ENCODE peak calls at places on chromosomes 3 and 15, in six cellular contexts. A is mammary epithelial cell, S is GM23248, K is neural progenitor cell, R is endothelial cell of umbilical vein, Y is fibroblast of lung. H is an unnamed sample.

GRCh38 chr3:105366302-105367062 is at the start of gene ALCAM:
- DNase-seq in Y (peak), K (peak), S (peak), A (peak), R (peak), H (peak)

GRCh38 chr3:108838411-108838810 is 15.8 kb downstream of the TRAT1 start:
- DNase-seq in R (no peak), A (no peak), Y (no peak), K (no peak), S (no peak), H (no peak)

GRCh38 chr3:38650248-38650940 is 907 bp upstream of the SCN5A start:
- DNase-seq in S (peak), A (no peak), Y (no peak), R (peak), K (no peak), H (no peak)

GRCh38 chr15:66430627-66431026 is 43.9 kb downstream of the MAP2K1 start:
- DNase-seq in A (no peak), Y (no peak), R (no peak), S (no peak), K (no peak), H (no peak)

GRCh38 chr3:124044961-124045360 is 53.0 kb upstream of the ROPN1 start:
- DNase-seq in A (no peak), R (no peak), Y (no peak), K (no peak), S (no peak), H (no peak)

GRCh38 chr15:64507293-64507802 is 47.0 kb downstream of the ZNF609 start:
- DNase-seq in S (peak), R (peak), A (peak), K (peak), Y (peak), H (no peak)

GRCh38 chr3:140290105-140290504 is 355.1 kb downstream of the CLSTN2 start:
- DNase-seq in R (no peak), K (no peak), S (peak), Y (no peak), A (peak), H (no peak)

GRCh38 chr3:59469948-59470723 is 420.3 kb upstream of the CFAP20DC start:
- DNase-seq in Y (peak), K (no peak), A (peak), S (peak), R (no peak), H (peak)

GRCh38 chr3:134650431-134651346 is at the start of gene KY:
- DNase-seq in A (peak), Y (peak), S (peak), K (peak), R (no peak), H (peak)

GRCh38 chr3:56801597-56802410 is at the start of gene ARHGEF3:
- DNase-seq in K (peak), R (peak), A (peak), Y (peak), S (peak), H (peak)

GRCh38 chr3:158773845-158774542 is 27.9 kb upstream of the MFSD1 start:
- DNase-seq in S (no peak), A (peak), R (no peak), Y (peak), K (no peak), H (no peak)

GRCh38 chr3:26753109-26753508 is 130.5 kb downstream of the LRRC3B start:
- DNase-seq in A (no peak), S (no peak), K (no peak), R (no peak), Y (no peak), H (no peak)

GRCh38 chr3:133506215-133506901 is 67.1 kb upstream of the CDV3 start:
- DNase-seq in R (peak), Y (no peak), K (no peak), S (no peak), A (no peak), H (peak)

GRCh38 chr3:135513106-135514063 is 452.1 kb upstream of the PPP2R3A start:
- DNase-seq in A (peak), R (no peak), S (peak), Y (peak), K (no peak), H (peak)

GRCh38 chr3:28099296-28099695 is 142.1 kb upstream of the CMC1 start:
- DNase-seq in Y (no peak), R (no peak), S (no peak), A (no peak), K (no peak), H (no peak)

GRCh38 chr3:37980477-37981347 is 9.9 kb upstream of the VILL start:
- DNase-seq in Y (no peak), A (no peak), S (no peak), K (no peak), R (no peak), H (no peak)

GRCh38 chr3:59463253-59463652 is 413.4 kb upstream of the CFAP20DC start:
- DNase-seq in Y (no peak), S (no peak), A (no peak), R (no peak), K (no peak), H (no peak)

GRCh38 chr3:126880898-126881297 is 102.0 kb upstream of the PLXNA1 start:
- DNase-seq in R (no peak), A (no peak), K (no peak), Y (no peak), S (no peak), H (no peak)

GRCh38 chr3:152438181-152438580 is 169.5 kb downstream of the MBNL1 start:
- DNase-seq in A (no peak), R (no peak), S (no peak), K (no peak), Y (no peak), H (no peak)

GRCh38 chr3:42771271-42771670 is 1.8 kb downstream of the CCDC13 start:
- DNase-seq in Y (no peak), A (peak), S (no peak), K (no peak), R (no peak), H (no peak)

GRCh38 chr3:47578691-47579632 is at the start of gene CSPG5:
- DNase-seq in S (peak), R (no peak), A (no peak), K (peak), Y (no peak), H (peak)

GRCh38 chr3:19541284-19541683 is 392.7 kb downstream of the EFHB start:
- DNase-seq in K (no peak), R (no peak), A (no peak), Y (no peak), S (no peak), H (peak)

GRCh38 chr3:119352863-119353527 is 58.8 kb downstream of the ARHGAP31 start:
- DNase-seq in S (peak), A (peak), R (peak), Y (peak), K (no peak), H (no peak)

GRCh38 chr3:73863546-73864079 is 238.9 kb upstream of the PDZRN3 start:
- DNase-seq in K (no peak), S (no peak), R (no peak), A (no peak), Y (no peak), H (no peak)

GRCh38 chr3:9028134-9028533 is 64.9 kb upstream of the RAD18 start:
- DNase-seq in A (no peak), K (no peak), Y (peak), S (peak), R (peak), H (no peak)

GRCh38 chr3:124563376-124563775 is 166.9 kb upstream of the UMPS start:
- DNase-seq in A (peak), R (no peak), S (peak), K (no peak), Y (peak), H (no peak)

GRCh38 chr3:14431928-14432834 is 29.8 kb downstream of the SLC6A6 start:
- DNase-seq in A (peak), Y (peak), R (peak), K (no peak), S (peak), H (peak)

GRCh38 chr3:152638707-152639450 is 196.1 kb upstream of the P2RY1 start:
- DNase-seq in R (no peak), A (peak), Y (peak), K (no peak), S (peak), H (no peak)

GRCh38 chr3:149363053-149363452 is 14.4 kb downstream of the TM4SF1 start:
- DNase-seq in Y (no peak), R (peak), K (no peak), A (peak), S (peak), H (no peak)

GRCh38 chr3:16056210-16056607 is 118.3 kb upstream of the GALNT15 start:
- DNase-seq in K (no peak), S (peak), Y (peak), A (no peak), R (peak), H (no peak)

GRCh38 chr15:82530606-82531379 is 9.5 kb downstream of the RPS17 start:
- DNase-seq in A (peak), S (peak), K (peak), R (peak), Y (peak), H (peak)

GRCh38 chr15:91110407-91110806 is 10.3 kb downstream of the SV2B start:
- DNase-seq in S (no peak), K (no peak), A (no peak), Y (no peak), R (no peak), H (no peak)
- TF ChIP-seq EZH2 in S (no peak), K (no peak), A (no peak), Y (no peak), R (no peak), H (no peak)

GRCh38 chr3:52557011-52557410 is 20.6 kb downstream of the UQCC5 start:
- DNase-seq in R (no peak), Y (no peak), K (no peak), A (no peak), S (no peak), H (no peak)

GRCh38 chr3:52558436-52558835 is 22.0 kb downstream of the UQCC5 start:
- DNase-seq in K (no peak), Y (no peak), A (no peak), R (no peak), S (no peak), H (no peak)

GRCh38 chr3:52552089-52552488 is 15.7 kb downstream of the UQCC5 start:
- DNase-seq in A (no peak), R (no peak), Y (no peak), K (no peak), S (peak), H (no peak)

GRCh38 chr3:52554026-52554755 is 17.8 kb downstream of the UQCC5 start:
- DNase-seq in R (no peak), A (no peak), Y (no peak), S (no peak), K (no peak), H (no peak)

DNA sequence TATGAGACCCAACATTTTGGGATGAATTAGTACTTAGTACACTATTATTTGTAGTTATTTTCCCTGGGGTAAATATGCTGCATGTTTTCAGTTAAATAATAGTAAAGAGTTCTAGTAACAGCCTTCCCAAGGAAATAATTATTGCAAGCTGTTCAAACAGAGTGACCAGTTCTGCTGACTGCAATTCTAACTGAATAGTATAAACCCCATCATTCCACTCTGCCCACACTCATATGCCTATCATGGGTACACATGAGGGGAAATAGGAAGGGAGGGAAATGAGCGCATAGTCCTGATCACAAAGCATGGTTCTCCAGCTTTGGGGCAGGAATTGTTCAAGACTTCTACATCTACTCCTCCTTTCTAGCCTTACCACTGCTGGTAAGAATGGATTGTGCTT is 18.7 kb downstream of the UQCC5 start:
- DNase-seq in Y (no peak), K (no peak), S (peak), R (no peak), A (no peak), H (no peak)
- H3K4me2 ChIP-seq in Y (no peak), K (no peak), S (no peak), R (no peak), A (no peak), H (no peak)

DNA sequence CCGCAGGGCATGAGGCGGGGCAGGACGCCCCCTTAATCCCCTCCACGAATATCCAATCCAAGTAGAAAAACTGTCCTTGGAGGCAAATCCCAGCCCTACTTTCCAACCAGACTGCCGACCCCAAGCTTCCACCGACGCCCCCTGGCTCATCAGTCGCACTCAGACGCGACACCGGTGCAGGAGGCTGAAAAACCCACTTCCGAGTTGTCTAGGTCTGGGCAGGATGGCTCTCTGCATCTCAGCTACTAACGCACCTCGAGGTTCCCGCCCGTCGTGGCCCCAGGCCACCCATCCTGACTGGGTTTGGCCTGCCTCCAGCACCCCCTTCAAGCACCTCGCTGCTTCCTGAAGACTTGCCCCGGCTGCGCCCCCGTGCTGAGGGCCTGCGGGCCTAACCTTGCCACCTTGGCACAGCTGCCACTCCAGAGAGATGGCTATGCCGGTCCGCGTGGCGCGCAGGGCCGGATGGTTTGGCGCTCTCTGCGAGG is 15.5 kb downstream of the RGMA start:
- DNase-seq in S (no peak), R (no peak), A (no peak), Y (no peak), K (peak), H (no peak)
- TF ChIP-seq EZH2 in S (no peak), R (no peak), A (peak), Y (no peak), K (no peak), H (no peak)

DNA sequence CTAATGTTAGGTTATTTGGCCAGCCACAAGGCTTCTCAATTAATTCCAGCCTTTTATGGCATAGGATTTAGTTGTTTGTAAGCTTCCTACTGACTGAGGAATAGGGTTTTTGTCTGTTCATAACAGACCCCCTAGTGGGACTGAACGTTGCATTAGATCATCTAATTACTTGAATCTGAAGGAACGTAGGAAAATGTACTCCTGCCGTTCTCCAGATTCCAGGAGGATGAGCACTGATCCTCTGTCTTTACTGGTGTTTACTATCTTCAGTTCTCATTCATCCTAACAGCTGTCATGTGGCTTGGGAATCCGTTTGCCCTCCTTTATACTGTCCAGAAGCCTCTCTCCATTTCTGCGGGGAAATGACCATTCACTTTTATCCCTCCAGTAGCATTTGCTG is 52.7 kb downstream of the RAD54L2 start:
- DNase-seq in Y (no peak), A (no peak), S (peak), K (no peak), R (no peak), H (no peak)
- H3K4me2 ChIP-seq in Y (no peak), A (no peak), S (no peak), K (no peak), R (no peak), H (no peak)

GRCh38 chr15:74726774-74727164 is 1.4 kb upstream of the CYP1A1 start:
- DNase-seq in A (no peak), R (no peak), Y (no peak), S (no peak), K (no peak), H (no peak)
- TF ChIP-seq EZH2 in A (no peak), R (no peak), Y (peak), S (peak), K (peak), H (no peak)

GRCh38 chr15:69511015-69511414 is 58.4 kb downstream of the RPLP1 start:
- DNase-seq in A (no peak), R (no peak), Y (no peak), K (no peak), S (no peak), H (no peak)
- H3K4me2 ChIP-seq in A (no peak), R (no peak), Y (no peak), K (no peak), S (no peak), H (no peak)

DNA sequence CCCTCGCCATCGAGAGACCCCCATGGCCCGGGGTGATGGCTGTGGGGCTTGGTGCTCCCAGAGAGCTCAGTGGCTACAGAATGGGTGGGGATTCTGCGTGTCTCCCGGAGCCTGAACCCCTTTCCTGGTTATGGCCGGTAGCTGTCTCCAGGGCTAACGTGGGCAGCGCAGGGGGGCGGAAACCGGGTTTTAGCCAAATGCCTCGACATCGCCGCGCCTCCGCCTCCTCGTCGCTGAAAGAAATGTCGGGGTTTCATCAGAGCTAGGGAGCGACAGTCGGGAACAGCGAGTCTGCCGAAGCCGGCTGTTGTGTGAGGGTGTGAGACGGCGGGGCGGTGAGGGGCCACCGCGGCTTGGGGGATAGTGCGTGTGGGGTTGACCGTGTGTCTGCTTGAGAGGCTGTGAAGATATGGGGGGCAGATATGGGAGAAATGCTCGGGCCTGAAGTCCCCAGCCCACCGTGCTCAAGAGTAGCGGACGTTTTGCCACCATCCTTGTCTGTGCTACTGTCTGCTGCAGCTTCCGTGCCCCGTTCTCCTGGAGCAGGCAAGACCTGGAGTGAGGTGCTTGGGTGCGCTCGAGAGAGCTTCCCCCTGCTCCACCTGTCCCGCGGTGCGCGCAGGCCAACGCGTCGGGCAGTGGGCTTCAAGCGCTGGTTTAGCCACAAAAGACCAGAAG is 836 bp upstream of the ISLR2 start:
- DNase-seq in Y (no peak), R (no peak), A (no peak), K (peak), S (peak), H (no peak)
- TF ChIP-seq EZH2 in Y (peak), R (peak), A (peak), K (peak), S (peak), H (peak)

GRCh38 chr3:65971281-65972252 is 67.2 kb downstream of the MAGI1 start:
- DNase-seq in R (no peak), S (peak), Y (no peak), A (no peak), K (no peak), H (no peak)
- H3K4me2 ChIP-seq in R (no peak), S (peak), Y (no peak), A (no peak), K (no peak), H (no peak)

GRCh38 chr15:90529369-90530249 is at the start of gene CRTC3:
- DNase-seq in K (peak), R (peak), A (peak), S (peak), Y (peak), H (peak)
- TF ChIP-seq EZH2 in K (peak), R (no peak), A (no peak), S (no peak), Y (no peak), H (no peak)

H was measured in MM.1S.